ENCODE peak calls at places on chromosomes 7 and 10, in four cellular contexts. One of them, this sample, is unnamed.

GRCh38 chr7:27172823-27173411 is 1.2 kb downstream of the HOXA10 start:
- DNase-seq in Right ventricle myocardium superior: no peak
- DNase-seq in endothelial cell: no peak
- DNase-seq in putamen: no peak
- DNase-seq in this sample: no peak

GRCh38 chr7:139125637-139126036 is 16.1 kb upstream of the ZC3HAV1 start:
- DNase-seq in Right ventricle myocardium superior: no peak
- DNase-seq in endothelial cell: no peak
- DNase-seq in putamen: no peak
- DNase-seq in this sample: no peak

GRCh38 chr10:17643339-17643754 is 604 bp upstream of the STAM start:
- DNase-seq in Right ventricle myocardium superior: peak
- DNase-seq in endothelial cell: no peak
- DNase-seq in putamen: no peak
- DNase-seq in this sample: peak

GRCh38 chr7:51634025-51634424 is 317.4 kb upstream of the COBL start:
- DNase-seq in Right ventricle myocardium superior: no peak
- DNase-seq in endothelial cell: no peak
- DNase-seq in putamen: no peak
- DNase-seq in this sample: no peak

GRCh38 chr10:104350146-104350635 is 3.4 kb upstream of the CFAP58 start:
- DNase-seq in Right ventricle myocardium superior: no peak
- DNase-seq in endothelial cell: no peak
- DNase-seq in putamen: no peak
- DNase-seq in this sample: peak

GRCh38 chr10:49666054-49666453 is 13.4 kb upstream of the C10orf53 start:
- DNase-seq in Right ventricle myocardium superior: no peak
- DNase-seq in endothelial cell: no peak
- DNase-seq in putamen: no peak
- DNase-seq in this sample: no peak

GRCh38 chr7:28747404-28747803 is 210.7 kb downstream of the TRIL start:
- DNase-seq in Right ventricle myocardium superior: no peak
- DNase-seq in endothelial cell: no peak
- DNase-seq in putamen: no peak
- DNase-seq in this sample: no peak

GRCh38 chr10:132498562-132499366 is 38.8 kb upstream of the INPP5A start:
- DNase-seq in Right ventricle myocardium superior: peak
- DNase-seq in endothelial cell: no peak
- DNase-seq in putamen: no peak
- DNase-seq in this sample: no peak

GRCh38 chr7:138657854-138658386 is 43.2 kb downstream of the SVOPL start:
- DNase-seq in Right ventricle myocardium superior: no peak
- DNase-seq in endothelial cell: no peak
- DNase-seq in putamen: no peak
- DNase-seq in this sample: no peak

GRCh38 chr10:100968839-100969174 is 497 bp upstream of the SEMA4G start:
- DNase-seq in Right ventricle myocardium superior: no peak
- DNase-seq in endothelial cell: no peak
- DNase-seq in putamen: no peak
- DNase-seq in this sample: no peak

GRCh38 chr10:1376384-1376945 is 320.3 kb downstream of the WDR37 start:
- DNase-seq in Right ventricle myocardium superior: no peak
- DNase-seq in endothelial cell: no peak
- DNase-seq in putamen: no peak
- DNase-seq in this sample: no peak

GRCh38 chr7:104123786-104124185 is 84.0 kb downstream of the ORC5 start:
- DNase-seq in Right ventricle myocardium superior: no peak
- DNase-seq in endothelial cell: no peak
- DNase-seq in putamen: no peak
- DNase-seq in this sample: no peak

GRCh38 chr7:69635572-69636190 is 37.4 kb downstream of the AUTS2 start:
- DNase-seq in Right ventricle myocardium superior: no peak
- DNase-seq in endothelial cell: no peak
- DNase-seq in putamen: peak
- DNase-seq in this sample: no peak

GRCh38 chr10:92873029-92873428 is 24.7 kb downstream of the EXOC6 start:
- DNase-seq in Right ventricle myocardium superior: no peak
- DNase-seq in endothelial cell: no peak
- DNase-seq in putamen: no peak
- DNase-seq in this sample: no peak

GRCh38 chr10:33815776-33816175 is 481.3 kb upstream of the NRP1 start:
- DNase-seq in Right ventricle myocardium superior: no peak
- DNase-seq in endothelial cell: no peak
- DNase-seq in putamen: no peak
- DNase-seq in this sample: no peak

GRCh38 chr7:73770860-73771665 is 993 bp upstream of the CLDN3 start:
- DNase-seq in Right ventricle myocardium superior: no peak
- DNase-seq in endothelial cell: no peak
- DNase-seq in putamen: no peak
- DNase-seq in this sample: no peak

GRCh38 chr7:114630186-114630824 is 215.7 kb downstream of the FOXP2 start:
- DNase-seq in Right ventricle myocardium superior: no peak
- DNase-seq in endothelial cell: no peak
- DNase-seq in putamen: no peak
- DNase-seq in this sample: no peak

GRCh38 chr10:16611037-16611436 is 89.4 kb upstream of the C1QL3 start:
- DNase-seq in Right ventricle myocardium superior: peak
- DNase-seq in endothelial cell: no peak
- DNase-seq in putamen: no peak
- DNase-seq in this sample: no peak

GRCh38 chr10:4763960-4764428 is 62.0 kb upstream of the AKR1E2 start:
- DNase-seq in Right ventricle myocardium superior: no peak
- DNase-seq in endothelial cell: no peak
- DNase-seq in putamen: no peak
- DNase-seq in this sample: peak

GRCh38 chr7:1108264-1108920 is 20.5 kb downstream of the GPER1 start:
- DNase-seq in Right ventricle myocardium superior: no peak
- DNase-seq in endothelial cell: no peak
- DNase-seq in putamen: no peak
- DNase-seq in this sample: no peak

GRCh38 chr7:143499246-143499645 is 21.6 kb downstream of the TAS2R41 start:
- DNase-seq in Right ventricle myocardium superior: no peak
- DNase-seq in endothelial cell: no peak
- DNase-seq in putamen: no peak
- DNase-seq in this sample: no peak

GRCh38 chr7:106521115-106521514 is 139.8 kb downstream of the CCDC71L start:
- DNase-seq in Right ventricle myocardium superior: no peak
- DNase-seq in endothelial cell: no peak
- DNase-seq in putamen: no peak
- DNase-seq in this sample: no peak

GRCh38 chr10:80530251-80530650 is 7.5 kb upstream of the SH2D4B start:
- DNase-seq in Right ventricle myocardium superior: no peak
- DNase-seq in endothelial cell: no peak
- DNase-seq in putamen: no peak
- DNase-seq in this sample: no peak

GRCh38 chr7:31488562-31489203 is 25.2 kb upstream of the ITPRID1 start:
- DNase-seq in Right ventricle myocardium superior: peak
- DNase-seq in endothelial cell: peak
- DNase-seq in putamen: peak
- DNase-seq in this sample: peak

GRCh38 chr10:80894797-80895467 is 357.2 kb downstream of the SH2D4B start:
- DNase-seq in Right ventricle myocardium superior: no peak
- DNase-seq in endothelial cell: no peak
- DNase-seq in putamen: no peak
- DNase-seq in this sample: no peak

GRCh38 chr7:105097619-105098018 is 83.6 kb downstream of the KMT2E start:
- DNase-seq in Right ventricle myocardium superior: no peak
- DNase-seq in endothelial cell: no peak
- DNase-seq in putamen: no peak
- DNase-seq in this sample: no peak

GRCh38 chr10:97228775-97229157 is 43.0 kb upstream of the SLIT1 start:
- DNase-seq in Right ventricle myocardium superior: no peak
- DNase-seq in endothelial cell: no peak
- DNase-seq in putamen: no peak
- DNase-seq in this sample: no peak

GRCh38 chr7:25288536-25289283 is 60.4 kb upstream of the NPVF start:
- DNase-seq in Right ventricle myocardium superior: no peak
- DNase-seq in endothelial cell: no peak
- DNase-seq in putamen: peak
- DNase-seq in this sample: no peak

GRCh38 chr10:117716896-117717295 is 174.3 kb downstream of the EMX2 start:
- DNase-seq in Right ventricle myocardium superior: no peak
- DNase-seq in endothelial cell: no peak
- DNase-seq in putamen: no peak
- DNase-seq in this sample: no peak

GRCh38 chr10:78948616-78949015 is 120.2 kb upstream of the ZMIZ1 start:
- DNase-seq in Right ventricle myocardium superior: no peak
- DNase-seq in endothelial cell: no peak
- DNase-seq in putamen: no peak
- DNase-seq in this sample: no peak

GRCh38 chr7:69656890-69657289 is 58.6 kb downstream of the AUTS2 start:
- DNase-seq in Right ventricle myocardium superior: peak
- DNase-seq in endothelial cell: no peak
- DNase-seq in putamen: no peak
- DNase-seq in this sample: no peak

GRCh38 chr7:157016024-157016351 is 5.5 kb upstream of the MNX1 start:
- DNase-seq in Right ventricle myocardium superior: no peak
- DNase-seq in endothelial cell: no peak
- DNase-seq in putamen: no peak
- DNase-seq in this sample: no peak

GRCh38 chr10:112752268-112752667 is 197.8 kb upstream of the TCF7L2 start:
- DNase-seq in Right ventricle myocardium superior: no peak
- DNase-seq in endothelial cell: no peak
- DNase-seq in putamen: no peak
- DNase-seq in this sample: no peak

GRCh38 chr10:109966961-109967738 is 40.6 kb upstream of the ADD3 start:
- DNase-seq in Right ventricle myocardium superior: no peak
- DNase-seq in endothelial cell: peak
- DNase-seq in putamen: no peak
- DNase-seq in this sample: no peak

GRCh38 chr10:11447571-11447970 is 163.9 kb downstream of the USP6NL start:
- DNase-seq in Right ventricle myocardium superior: no peak
- DNase-seq in endothelial cell: no peak
- DNase-seq in putamen: no peak
- DNase-seq in this sample: no peak

GRCh38 chr10:91683976-91684375 is 51.1 kb upstream of the PPP1R3C start:
- DNase-seq in Right ventricle myocardium superior: no peak
- DNase-seq in endothelial cell: no peak
- DNase-seq in putamen: no peak
- DNase-seq in this sample: no peak

GRCh38 chr7:138776156-138776833 is 21.5 kb upstream of the TMEM213 start:
- DNase-seq in Right ventricle myocardium superior: no peak
- DNase-seq in endothelial cell: no peak
- DNase-seq in putamen: no peak
- DNase-seq in this sample: no peak

GRCh38 chr7:121126201-121126600 is 137.7 kb downstream of the CPED1 start:
- DNase-seq in Right ventricle myocardium superior: no peak
- DNase-seq in endothelial cell: no peak
- DNase-seq in putamen: no peak
- DNase-seq in this sample: no peak